ENCODE peak calls at places on chromosomes 13 and 19, in six cellular contexts. One of them, this sample, is unnamed.
A peak's percentile ranks its signal among the peaks of the same experiment; 100 is the strongest.

GRCh38 chr19:46620267-46620666 is 4.6 kb downstream of the PTGIR start:
- DNase-seq in dorsolateral prefrontal cortex: no peak
- DNase-seq in body of pancreas: no peak
- DNase-seq in CD8-positive, alpha-beta T cell: no peak
- DNase-seq in PC-3: no peak
- DNase-seq in psoas muscle: peak; percentile 3
- DNase-seq in this sample: no peak

GRCh38 chr13:76383671-76384461 is 502.3 kb downstream of the KCTD12 start:
- DNase-seq in dorsolateral prefrontal cortex: no peak
- DNase-seq in body of pancreas: no peak
- DNase-seq in CD8-positive, alpha-beta T cell: no peak
- DNase-seq in PC-3: peak; percentile 76
- DNase-seq in psoas muscle: no peak
- DNase-seq in this sample: peak; percentile 83

GRCh38 chr19:41795031-41795461 is 1.3 kb upstream of the CEACAM3 start:
- DNase-seq in dorsolateral prefrontal cortex: no peak
- DNase-seq in body of pancreas: peak; percentile 69
- DNase-seq in CD8-positive, alpha-beta T cell: peak; percentile 59
- DNase-seq in PC-3: peak; percentile 70
- DNase-seq in psoas muscle: no peak
- DNase-seq in this sample: peak; percentile 28

GRCh38 chr13:44578064-44578394 is 1.9 kb upstream of the TSC22D1 start:
- DNase-seq in dorsolateral prefrontal cortex: no peak
- DNase-seq in body of pancreas: no peak
- DNase-seq in CD8-positive, alpha-beta T cell: no peak
- DNase-seq in PC-3: no peak
- DNase-seq in psoas muscle: no peak
- DNase-seq in this sample: peak; percentile 66

GRCh38 chr13:101611491-101612475 is 159.3 kb downstream of the ITGBL1 start:
- DNase-seq in dorsolateral prefrontal cortex: no peak
- DNase-seq in body of pancreas: no peak
- DNase-seq in CD8-positive, alpha-beta T cell: no peak
- DNase-seq in PC-3: no peak
- DNase-seq in psoas muscle: no peak
- DNase-seq in this sample: peak; percentile 82

GRCh38 chr19:16506961-16507360 is 10.8 kb downstream of the C19orf44 start:
- DNase-seq in dorsolateral prefrontal cortex: no peak
- DNase-seq in body of pancreas: no peak
- DNase-seq in CD8-positive, alpha-beta T cell: no peak
- DNase-seq in PC-3: no peak
- DNase-seq in psoas muscle: no peak
- DNase-seq in this sample: peak; percentile 26

GRCh38 chr13:111556496-111556895 is 236.1 kb downstream of the TEX29 start:
- DNase-seq in dorsolateral prefrontal cortex: no peak
- DNase-seq in body of pancreas: no peak
- DNase-seq in CD8-positive, alpha-beta T cell: no peak
- DNase-seq in PC-3: no peak
- DNase-seq in psoas muscle: no peak
- DNase-seq in this sample: no peak

GRCh38 chr13:111899714-111900389 is 167.1 kb upstream of the SOX1 start:
- DNase-seq in dorsolateral prefrontal cortex: no peak
- DNase-seq in body of pancreas: no peak
- DNase-seq in CD8-positive, alpha-beta T cell: no peak
- DNase-seq in PC-3: no peak
- DNase-seq in psoas muscle: no peak
- DNase-seq in this sample: no peak

GRCh38 chr19:35090160-35090794 is 25.3 kb upstream of the FXYD3 start:
- DNase-seq in dorsolateral prefrontal cortex: no peak
- DNase-seq in body of pancreas: peak; percentile 84
- DNase-seq in CD8-positive, alpha-beta T cell: peak; percentile 34
- DNase-seq in PC-3: peak; percentile 75
- DNase-seq in psoas muscle: no peak
- DNase-seq in this sample: peak; percentile 56

GRCh38 chr13:52779028-52779612 is 39.5 kb upstream of the CNMD start:
- DNase-seq in dorsolateral prefrontal cortex: no peak
- DNase-seq in body of pancreas: no peak
- DNase-seq in CD8-positive, alpha-beta T cell: no peak
- DNase-seq in PC-3: no peak
- DNase-seq in psoas muscle: no peak
- DNase-seq in this sample: no peak

GRCh38 chr13:20125129-20125782 is 35.6 kb downstream of the GJA3 start:
- DNase-seq in dorsolateral prefrontal cortex: no peak
- DNase-seq in body of pancreas: no peak
- DNase-seq in CD8-positive, alpha-beta T cell: no peak
- DNase-seq in PC-3: peak; percentile 59
- DNase-seq in psoas muscle: no peak
- DNase-seq in this sample: peak; percentile 59

GRCh38 chr13:106277483-106278154 is 257.8 kb downstream of the EFNB2 start:
- DNase-seq in dorsolateral prefrontal cortex: no peak
- DNase-seq in body of pancreas: no peak
- DNase-seq in CD8-positive, alpha-beta T cell: no peak
- DNase-seq in PC-3: no peak
- DNase-seq in psoas muscle: no peak
- DNase-seq in this sample: no peak

GRCh38 chr19:31274266-31274963 is 74.8 kb downstream of the TSHZ3 start:
- DNase-seq in dorsolateral prefrontal cortex: peak; percentile 34
- DNase-seq in body of pancreas: no peak
- DNase-seq in CD8-positive, alpha-beta T cell: no peak
- DNase-seq in PC-3: no peak
- DNase-seq in psoas muscle: no peak
- DNase-seq in this sample: no peak

GRCh38 chr19:15290149-15290548 is 42.2 kb downstream of the BRD4 start:
- DNase-seq in dorsolateral prefrontal cortex: no peak
- DNase-seq in body of pancreas: no peak
- DNase-seq in CD8-positive, alpha-beta T cell: no peak
- DNase-seq in PC-3: no peak
- DNase-seq in psoas muscle: no peak
- DNase-seq in this sample: no peak

GRCh38 chr19:35055715-35056179 is 14.2 kb downstream of the HPN start:
- DNase-seq in dorsolateral prefrontal cortex: no peak
- DNase-seq in body of pancreas: no peak
- DNase-seq in CD8-positive, alpha-beta T cell: no peak
- DNase-seq in PC-3: peak; percentile 39
- DNase-seq in psoas muscle: no peak
- DNase-seq in this sample: no peak

GRCh38 chr19:19324059-19324755 is 3.6 kb downstream of the MAU2 start:
- DNase-seq in dorsolateral prefrontal cortex: no peak
- DNase-seq in body of pancreas: no peak
- DNase-seq in CD8-positive, alpha-beta T cell: no peak
- DNase-seq in PC-3: no peak
- DNase-seq in psoas muscle: no peak
- DNase-seq in this sample: no peak

GRCh38 chr19:19321143-19321577 is 531 bp downstream of the MAU2 start:
- DNase-seq in dorsolateral prefrontal cortex: no peak
- DNase-seq in body of pancreas: no peak
- DNase-seq in CD8-positive, alpha-beta T cell: no peak
- DNase-seq in PC-3: peak; percentile 29
- DNase-seq in psoas muscle: no peak
- DNase-seq in this sample: peak; percentile 23

GRCh38 chr19:19316082-19316481 is 4.2 kb downstream of the SUGP1 start:
- DNase-seq in dorsolateral prefrontal cortex: no peak
- DNase-seq in body of pancreas: no peak
- DNase-seq in CD8-positive, alpha-beta T cell: no peak
- DNase-seq in PC-3: no peak
- DNase-seq in psoas muscle: no peak
- DNase-seq in this sample: no peak

GRCh38 chr19:19319725-19320361 is 466 bp downstream of the SUGP1 start:
- DNase-seq in dorsolateral prefrontal cortex: no peak
- DNase-seq in body of pancreas: no peak
- DNase-seq in CD8-positive, alpha-beta T cell: no peak
- DNase-seq in PC-3: no peak
- DNase-seq in psoas muscle: peak; percentile 63
- DNase-seq in this sample: no peak

GRCh38 chr19:19320362-19321142 is at the start of the genes MAU2 and SUGP1:
- DNase-seq in dorsolateral prefrontal cortex: peak; percentile 91
- DNase-seq in body of pancreas: peak; percentile 88
- DNase-seq in CD8-positive, alpha-beta T cell: peak; percentile 88
- DNase-seq in PC-3: peak; percentile 93
- DNase-seq in psoas muscle: peak; percentile 94
- DNase-seq in this sample: peak; percentile 86
- TF ChIP-seq CTCF in dorsolateral prefrontal cortex: peak; percentile 40
- TF ChIP-seq CTCF in body of pancreas: peak; percentile 46
- TF ChIP-seq CTCF in CD8-positive, alpha-beta T cell: no peak
- TF ChIP-seq CTCF in PC-3: no peak
- TF ChIP-seq CTCF in psoas muscle: peak; percentile 48
- TF ChIP-seq CTCF in this sample: peak; percentile 35

GRCh38 chr13:103788061-103788652 is 721.9 kb upstream of the SLC10A2 start:
- DNase-seq in dorsolateral prefrontal cortex: no peak
- DNase-seq in body of pancreas: no peak
- DNase-seq in CD8-positive, alpha-beta T cell: no peak
- DNase-seq in PC-3: peak; percentile 10
- DNase-seq in psoas muscle: no peak
- DNase-seq in this sample: no peak
- H3K4me3 ChIP-seq in dorsolateral prefrontal cortex: no peak overlapping the region
- H3K4me3 ChIP-seq in body of pancreas: no peak overlapping the region
- H3K4me3 ChIP-seq in CD8-positive, alpha-beta T cell: no peak overlapping the region
- H3K4me3 ChIP-seq in PC-3: no peak overlapping the region
- H3K4me3 ChIP-seq in psoas muscle: no peak overlapping the region
- H3K4me3 ChIP-seq in this sample: no peak overlapping the region

DNA sequence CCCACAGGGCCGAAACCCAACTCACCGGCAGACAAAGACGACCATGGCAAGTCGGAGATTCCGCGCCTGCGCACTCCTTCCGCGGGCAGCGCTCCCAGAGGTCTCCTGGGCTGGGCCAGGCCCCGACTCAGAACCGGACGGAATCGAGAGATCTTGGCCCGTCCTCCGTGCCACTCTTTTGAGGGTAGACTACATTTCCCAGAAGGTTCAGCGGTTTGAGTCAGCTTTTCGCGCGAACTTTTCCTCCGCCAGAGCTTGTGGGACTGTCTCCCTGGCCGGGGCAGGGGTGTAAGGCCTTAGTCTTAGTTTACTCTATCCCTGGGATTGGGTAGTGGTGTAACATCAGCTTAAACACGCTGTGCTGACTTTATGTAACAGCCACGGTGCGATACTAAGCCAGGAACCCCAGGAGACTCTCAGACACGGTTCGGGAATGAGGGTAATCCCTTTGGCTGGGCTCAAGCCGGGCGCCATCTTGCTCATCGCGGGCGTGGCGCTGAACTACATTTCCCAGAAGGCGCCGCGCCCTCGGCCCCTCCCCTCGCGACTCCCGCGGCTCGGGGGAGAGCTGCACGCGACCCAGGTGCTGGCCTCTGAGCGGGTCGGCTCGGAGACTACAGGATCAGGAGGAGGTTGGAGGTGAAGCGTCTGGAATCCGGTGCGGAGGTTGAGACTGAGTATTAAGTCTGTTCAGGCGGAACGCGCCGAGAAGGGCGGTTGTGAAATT is at the start of gene ZNF260:
- DNase-seq in dorsolateral prefrontal cortex: peak; percentile 98
- DNase-seq in body of pancreas: peak; percentile 98
- DNase-seq in CD8-positive, alpha-beta T cell: peak; percentile 93
- DNase-seq in PC-3: peak; percentile 88
- DNase-seq in psoas muscle: peak; percentile 98
- DNase-seq in this sample: peak; percentile 97
- TF ChIP-seq CTCF in dorsolateral prefrontal cortex: no peak
- TF ChIP-seq CTCF in body of pancreas: no peak
- TF ChIP-seq CTCF in CD8-positive, alpha-beta T cell: no peak
- TF ChIP-seq CTCF in PC-3: no peak
- TF ChIP-seq CTCF in psoas muscle: no peak
- TF ChIP-seq CTCF in this sample: no peak

GRCh38 chr19:40256511-40256910 is 28.6 kb downstream of the AKT2 start:
- DNase-seq in dorsolateral prefrontal cortex: no peak
- DNase-seq in body of pancreas: no peak
- DNase-seq in CD8-positive, alpha-beta T cell: no peak
- DNase-seq in PC-3: no peak
- DNase-seq in psoas muscle: no peak
- DNase-seq in this sample: no peak
- H3K4me3 ChIP-seq in dorsolateral prefrontal cortex: no peak overlapping the region
- H3K4me3 ChIP-seq in body of pancreas: no peak overlapping the region
- H3K4me3 ChIP-seq in CD8-positive, alpha-beta T cell: no peak overlapping the region
- H3K4me3 ChIP-seq in PC-3: no peak overlapping the region
- H3K4me3 ChIP-seq in psoas muscle: no peak overlapping the region
- H3K4me3 ChIP-seq in this sample: no peak overlapping the region

GRCh38 chr19:1811942-1812425 is at the start of gene ATP8B3:
- DNase-seq in dorsolateral prefrontal cortex: no peak
- DNase-seq in body of pancreas: no peak
- DNase-seq in CD8-positive, alpha-beta T cell: no peak
- DNase-seq in PC-3: no peak
- DNase-seq in psoas muscle: no peak
- DNase-seq in this sample: no peak
- TF ChIP-seq CTCF in dorsolateral prefrontal cortex: no peak
- TF ChIP-seq CTCF in body of pancreas: no peak
- TF ChIP-seq CTCF in CD8-positive, alpha-beta T cell: no peak
- TF ChIP-seq CTCF in PC-3: peak; percentile 32
- TF ChIP-seq CTCF in psoas muscle: no peak
- TF ChIP-seq CTCF in this sample: no peak

GRCh38 chr19:39369200-39369599 is 21.7 kb downstream of the PAF1 start:
- DNase-seq in dorsolateral prefrontal cortex: no peak
- DNase-seq in body of pancreas: no peak
- DNase-seq in CD8-positive, alpha-beta T cell: no peak
- DNase-seq in PC-3: no peak
- DNase-seq in psoas muscle: no peak
- DNase-seq in this sample: no peak

GRCh38 chr19:39372941-39373340 is 18.0 kb downstream of the PAF1 start:
- DNase-seq in dorsolateral prefrontal cortex: no peak
- DNase-seq in body of pancreas: no peak
- DNase-seq in CD8-positive, alpha-beta T cell: no peak
- DNase-seq in PC-3: no peak
- DNase-seq in psoas muscle: no peak
- DNase-seq in this sample: peak; percentile 57

GRCh38 chr19:39370735-39371134 is 20.2 kb downstream of the PAF1 start:
- DNase-seq in dorsolateral prefrontal cortex: no peak
- DNase-seq in body of pancreas: no peak
- DNase-seq in CD8-positive, alpha-beta T cell: no peak
- DNase-seq in PC-3: peak; percentile 8
- DNase-seq in psoas muscle: no peak
- DNase-seq in this sample: no peak

GRCh38 chr19:39375929-39376328 is 15.0 kb downstream of the PAF1 start:
- DNase-seq in dorsolateral prefrontal cortex: no peak
- DNase-seq in body of pancreas: no peak
- DNase-seq in CD8-positive, alpha-beta T cell: no peak
- DNase-seq in PC-3: no peak
- DNase-seq in psoas muscle: no peak
- DNase-seq in this sample: no peak

GRCh38 chr19:39372047-39372802 is 18.7 kb downstream of the PAF1 start:
- DNase-seq in dorsolateral prefrontal cortex: no peak
- DNase-seq in body of pancreas: peak; percentile 75
- DNase-seq in CD8-positive, alpha-beta T cell: no peak
- DNase-seq in PC-3: no peak
- DNase-seq in psoas muscle: peak; percentile 87
- DNase-seq in this sample: peak; percentile 99
- H3K4me3 ChIP-seq in dorsolateral prefrontal cortex: no peak overlapping the region
- H3K4me3 ChIP-seq in body of pancreas: no peak overlapping the region
- H3K4me3 ChIP-seq in CD8-positive, alpha-beta T cell: no peak overlapping the region
- H3K4me3 ChIP-seq in PC-3: no peak overlapping the region
- H3K4me3 ChIP-seq in psoas muscle: peak overlapping the region; percentile 3
- H3K4me3 ChIP-seq in this sample: peak overlapping the region; percentile 20

GRCh38 chr13:40152145-40152544 is 496.7 kb downstream of the COG6 start:
- DNase-seq in dorsolateral prefrontal cortex: no peak
- DNase-seq in body of pancreas: peak; percentile 46
- DNase-seq in CD8-positive, alpha-beta T cell: no peak
- DNase-seq in PC-3: peak; percentile 67
- DNase-seq in psoas muscle: no peak
- DNase-seq in this sample: peak; percentile 80
- TF ChIP-seq CTCF in dorsolateral prefrontal cortex: no peak
- TF ChIP-seq CTCF in body of pancreas: peak; percentile 31
- TF ChIP-seq CTCF in CD8-positive, alpha-beta T cell: no peak
- TF ChIP-seq CTCF in PC-3: peak; percentile 13
- TF ChIP-seq CTCF in psoas muscle: no peak
- TF ChIP-seq CTCF in this sample: peak; percentile 38

This sample was measured in AG10803.